ENCODE peak calls at places on chromosomes 5 and 9, in five cellular contexts. M is cardiac fibroblast, V is HFFc6, X is MCF 10A, R is RWPE1. Z is an unnamed sample.

GRCh38 chr9:120336021-120336752 is 243.8 kb downstream of the CDK5RAP2 start:
- DNase-seq in M (no peak), X (peak; percentile 35), V (no peak), R (no peak), Z (no peak)

GRCh38 chr5:136035837-136036236 is 7.0 kb downstream of the TGFBI start:
- DNase-seq in X (peak; percentile 31), R (no peak), V (no peak), M (no peak), Z (no peak)

GRCh38 chr5:98905857-98906688 is 22.7 kb downstream of the CHD1 start:
- DNase-seq in V (peak; percentile 59), R (peak; percentile 27), M (peak; percentile 70), X (peak; percentile 60), Z (no peak)

GRCh38 chr5:97726106-97726505 is 543.1 kb upstream of the RIOK2 start:
- DNase-seq in V (peak; percentile 1), R (no peak), M (peak; percentile 3), X (no peak), Z (no peak)

GRCh38 chr9:109520475-109521132 is 22.5 kb upstream of the PTPN3 start:
- DNase-seq in X (peak; percentile 82), V (peak; percentile 57), M (peak; percentile 81), R (peak; percentile 92), Z (peak; percentile 59)

GRCh38 chr5:134136771-134137170 is 22.3 kb downstream of the TCF7 start:
- DNase-seq in V (no peak), X (no peak), R (no peak), M (no peak), Z (no peak)

GRCh38 chr9:26682796-26683496 is 209.7 kb downstream of the CAAP1 start:
- DNase-seq in X (no peak), R (no peak), M (no peak), V (no peak), Z (no peak)

GRCh38 chr5:43300112-43300511 is 13.1 kb downstream of the HMGCS1 start:
- DNase-seq in M (no peak), R (no peak), V (no peak), X (no peak), Z (no peak)

GRCh38 chr9:31304576-31304975 is 1079.9 kb upstream of the ACO1 start:
- DNase-seq in X (peak; percentile 84), R (peak; percentile 68), M (peak; percentile 89), V (peak; percentile 11), Z (no peak)

GRCh38 chr9:89477811-89478583 is 19.9 kb downstream of the SEMA4D start:
- DNase-seq in V (no peak), R (peak; percentile 43), X (no peak), M (peak; percentile 82), Z (no peak)

GRCh38 chr5:148794729-148795590 is 31.5 kb upstream of the ADRB2 start:
- DNase-seq in X (peak; percentile 94), M (peak; percentile 22), V (peak; percentile 62), R (no peak), Z (no peak)

GRCh38 chr9:38671748-38672147 is 48.2 kb downstream of the FAM240B start:
- DNase-seq in R (no peak), X (no peak), V (no peak), M (no peak), Z (no peak)

GRCh38 chr5:8861764-8862163 is 684.1 kb downstream of the SEMA5A start:
- DNase-seq in M (no peak), R (no peak), X (no peak), V (no peak), Z (no peak)

GRCh38 chr9:89410709-89411111 is 87.2 kb downstream of the SEMA4D start:
- DNase-seq in V (no peak), M (no peak), X (peak; percentile 38), R (peak; percentile 59), Z (no peak)

GRCh38 chr9:124769451-124770358 is 1.4 kb downstream of the NR6A1 start:
- DNase-seq in X (peak; percentile 29), M (no peak), V (no peak), R (peak; percentile 65), Z (peak; percentile 46)

GRCh38 chr5:8396756-8397155 is 527.8 kb downstream of the MTRR start:
- DNase-seq in V (no peak), M (no peak), X (no peak), R (no peak), Z (no peak)

GRCh38 chr5:139245637-139246335 is 47.6 kb upstream of the SIL1 start:
- DNase-seq in X (no peak), V (no peak), R (no peak), M (no peak), Z (no peak)

GRCh38 chr5:95646569-95647330 is at the start of gene RFESD:
- DNase-seq in X (peak; percentile 96), R (peak; percentile 96), V (peak; percentile 96), M (peak; percentile 96), Z (peak; percentile 100)

GRCh38 chr9:115671911-115672310 is 481.7 kb upstream of the PAPPA start:
- DNase-seq in X (no peak), V (no peak), R (no peak), M (no peak), Z (no peak)

GRCh38 chr9:97518909-97519307 is 17.4 kb downstream of the TMOD1 start:
- DNase-seq in X (peak; percentile 40), V (peak; percentile 78), R (peak; percentile 71), M (peak; percentile 20), Z (peak; percentile 16)

GRCh38 chr9:123471843-123472570 is 116.0 kb downstream of the CRB2 start:
- DNase-seq in M (no peak), R (no peak), X (no peak), V (no peak), Z (no peak)

GRCh38 chr5:902129-902916 is 9.6 kb downstream of the TRIP13 start:
- DNase-seq in R (no peak), M (no peak), X (no peak), V (no peak), Z (no peak)

GRCh38 chr5:80184235-80185023 is 71.4 kb downstream of the SERINC5 start:
- DNase-seq in X (peak; percentile 19), M (no peak), V (no peak), R (peak; percentile 34), Z (peak; percentile 65)

GRCh38 chr9:95815153-95815552 is 60.3 kb upstream of the ERCC6L2 start:
- DNase-seq in X (peak; percentile 93), M (peak; percentile 40), R (peak; percentile 63), V (no peak), Z (no peak)

DNA sequence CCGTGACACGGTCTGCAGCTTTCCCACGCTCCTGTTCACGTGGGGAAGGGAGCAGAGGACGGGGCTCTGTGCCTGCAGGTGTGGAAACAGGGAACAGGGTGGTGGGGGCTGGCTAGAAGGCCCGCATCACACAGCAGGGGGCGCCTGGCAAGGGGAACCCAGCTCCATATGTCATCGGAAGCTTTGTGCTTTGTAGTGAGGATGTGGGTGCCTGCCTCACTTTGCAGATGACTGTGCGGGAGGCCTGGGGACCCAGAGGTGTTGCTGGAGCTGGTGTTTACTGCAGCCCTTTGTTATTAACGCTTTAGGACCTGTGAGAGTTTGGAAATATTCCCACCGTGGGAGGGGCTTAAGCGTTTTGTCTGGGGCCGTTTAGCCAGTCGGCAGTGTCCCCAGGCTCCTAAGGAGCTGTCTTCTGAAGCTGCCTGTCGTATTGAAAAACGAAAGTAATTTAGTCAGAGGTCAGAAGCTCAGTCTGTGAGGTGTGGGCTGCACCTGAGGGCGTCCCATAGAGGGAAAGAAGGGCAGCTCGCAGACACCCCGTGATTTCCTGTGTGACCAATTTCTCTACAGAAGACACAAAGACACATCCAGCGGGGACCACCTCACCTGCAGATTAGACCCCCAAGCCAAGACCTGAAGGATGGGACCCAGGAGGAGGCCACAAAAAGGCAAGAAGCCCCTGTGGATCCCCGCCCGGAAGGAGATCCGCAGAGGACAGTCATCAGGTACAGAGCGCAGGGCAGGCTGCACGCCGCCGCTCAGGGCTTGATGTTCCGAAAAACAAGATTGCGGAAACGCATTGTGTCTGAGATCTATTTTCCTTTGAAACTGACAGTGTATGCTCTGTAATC is 9.1 kb downstream of the MAN1B1 start:
- DNase-seq in X (no peak), M (no peak), V (no peak), R (no peak), Z (no peak)
- TF ChIP-seq CTCF in X (no peak), M (no peak), V (peak; percentile 43), R (no peak), Z (no peak)

DNA sequence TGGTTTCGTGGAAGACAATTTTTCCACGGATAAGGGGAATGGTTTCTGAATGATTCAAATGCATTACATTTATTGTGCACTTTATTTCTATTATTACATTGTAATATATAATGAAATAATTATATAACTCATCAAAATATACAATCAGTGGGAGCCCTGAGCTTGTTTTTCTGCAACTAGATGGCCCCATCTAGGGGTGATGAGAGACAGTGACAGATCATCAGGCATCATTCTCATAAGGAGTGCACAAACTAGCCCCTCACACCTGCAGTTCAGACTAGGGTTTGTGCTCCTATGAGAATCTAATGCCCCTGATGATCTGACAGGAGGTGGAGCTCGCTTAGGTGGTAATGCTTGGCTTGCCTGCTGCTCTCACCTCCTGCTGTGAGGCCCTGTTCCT is 6.4 kb downstream of the ISCA1 start:
- DNase-seq in M (no peak), R (no peak), X (peak; percentile 7), V (peak; percentile 7), Z (no peak)
- TF ChIP-seq CTCF in M (peak; percentile 16), R (no peak), X (peak; percentile 6), V (peak; percentile 67), Z (no peak)

GRCh38 chr5:19555436-19555835 is 432.6 kb downstream of the CDH18 start:
- DNase-seq in V (no peak), X (no peak), R (no peak), M (no peak), Z (no peak)
- TF ChIP-seq CTCF in V (no peak), X (no peak), R (no peak), M (no peak), Z (no peak)

GRCh38 chr5:15023846-15024245 is 152.3 kb upstream of the ANKH start:
- DNase-seq in X (no peak), V (peak; percentile 28), R (no peak), M (no peak), Z (no peak)
- TF ChIP-seq CTCF in X (no peak), V (no peak), R (no peak), M (no peak), Z (no peak)

DNA sequence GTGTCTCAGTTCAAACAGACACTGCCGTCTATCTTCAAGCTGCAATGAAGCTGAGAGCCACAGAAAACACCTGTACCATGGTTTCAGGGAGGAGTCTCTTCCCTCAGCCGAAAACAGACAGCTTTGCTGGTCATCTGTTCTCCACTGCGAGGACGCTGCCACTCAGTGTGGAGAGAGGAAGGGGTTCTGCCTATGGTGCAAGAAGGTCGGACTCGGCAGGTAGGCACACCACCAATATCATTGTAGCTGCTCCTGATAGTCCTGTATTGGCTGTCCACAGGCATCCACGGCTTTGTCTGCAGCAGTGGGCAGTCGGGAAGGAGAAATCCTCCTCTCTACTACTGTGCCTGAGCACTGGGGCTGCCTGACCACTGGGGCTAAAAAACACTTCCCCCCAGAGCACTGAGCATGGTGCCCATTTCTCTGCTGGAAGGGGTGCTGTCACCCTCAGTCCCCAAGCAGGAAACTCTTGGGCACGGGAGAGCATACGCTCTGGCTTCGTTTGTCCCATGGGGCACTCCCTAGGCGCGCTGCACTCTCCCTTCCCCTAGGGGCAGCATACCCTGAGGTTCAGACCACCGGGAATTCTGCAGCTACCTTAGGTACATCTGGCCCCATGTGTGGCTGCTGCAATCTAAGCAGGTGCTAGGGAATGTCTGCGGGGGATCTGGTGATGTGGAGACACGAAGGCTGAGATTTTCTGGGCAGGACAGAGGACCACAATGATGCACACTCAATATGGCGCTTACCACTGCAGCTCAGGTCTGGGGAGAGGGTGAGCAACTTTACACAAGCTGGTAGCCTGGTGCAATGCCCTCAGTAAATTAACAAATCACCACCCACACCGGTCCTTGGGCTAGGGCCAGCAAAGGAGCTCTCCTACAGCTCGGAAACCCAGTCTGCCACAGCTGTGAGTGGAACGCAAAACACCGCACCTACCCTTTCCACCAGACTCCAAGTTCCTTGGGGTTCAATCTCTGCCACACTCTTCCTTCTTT is 880.9 kb upstream of the SEMA6A start:
- DNase-seq in M (no peak), X (no peak), V (no peak), R (peak; percentile 9), Z (peak; percentile 86)
- TF ChIP-seq CTCF in M (no peak), X (no peak), V (peak; percentile 25), R (no peak), Z (peak; percentile 90)